ENCODE peak calls at places on chromosomes 5 and 9, in six cellular contexts. D, A, U, X, T and S are unnamed samples. For H3K4me1, the result is how much of the 10 kb centered on the place peaks cover.

GRCh38 chr9:97640290-97640689 is 6.7 kb downstream of the NCBP1 start:
- DNase-seq in D (no peak), U (peak), A (peak), T (no peak), X (no peak), S (no peak)

GRCh38 chr5:139636207-139636792 is 11.8 kb upstream of the CXXC5 start:
- DNase-seq in D (no peak), X (no peak), U (no peak), T (no peak), A (no peak), S (no peak)

GRCh38 chr5:140223567-140223966 is 48.6 kb downstream of the CYSTM1 start:
- DNase-seq in A (no peak), T (peak), U (no peak), D (no peak), X (no peak), S (peak)

GRCh38 chr9:135302329-135303279 is 177.0 kb upstream of the PPP1R26 start:
- DNase-seq in U (no peak), T (no peak), X (no peak), A (no peak), D (no peak), S (no peak)

GRCh38 chr5:122772446-122772845 is 2.4 kb upstream of the SNX2 start:
- DNase-seq in T (no peak), D (no peak), X (no peak), A (peak), U (no peak), S (no peak)

GRCh38 chr9:93612052-93612795 is 35.8 kb downstream of the PHF2 start:
- DNase-seq in U (no peak), X (no peak), A (peak), D (no peak), T (no peak), S (no peak)

GRCh38 chr5:96203761-96204160 is 229.3 kb downstream of the PCSK1 start:
- DNase-seq in D (no peak), T (no peak), A (peak), X (no peak), U (no peak), S (no peak)

GRCh38 chr5:136012041-136012804 is 16.6 kb upstream of the TGFBI start:
- DNase-seq in D (no peak), T (no peak), X (no peak), U (no peak), A (peak), S (no peak)

GRCh38 chr5:131281133-131281867 is 17.4 kb downstream of the CDC42SE2 start:
- DNase-seq in D (no peak), T (no peak), X (no peak), U (no peak), A (peak), S (no peak)

GRCh38 chr5:134993161-134993560 is 25.5 kb downstream of the CATSPER3 start:
- DNase-seq in U (no peak), T (no peak), A (no peak), D (no peak), X (no peak), S (no peak)

GRCh38 chr5:79684782-79685181 is 4.9 kb upstream of the CMYA5 start:
- DNase-seq in T (no peak), U (no peak), X (no peak), D (no peak), A (no peak), S (no peak)

GRCh38 chr5:145680169-145680568 is 155.0 kb downstream of the PRELID2 start:
- DNase-seq in D (no peak), U (no peak), A (no peak), X (no peak), T (no peak), S (no peak)

GRCh38 chr5:100903036-100903887 is at the start of gene ST8SIA4:
- DNase-seq in U (peak), D (peak), T (peak), A (peak), X (no peak), S (peak)

GRCh38 chr5:128681764-128682664 is 144.0 kb upstream of the FBN2 start:
- DNase-seq in T (no peak), U (peak), D (no peak), A (no peak), X (no peak), S (no peak)

GRCh38 chr9:14043491-14043890 is 270.4 kb downstream of the NFIB start:
- DNase-seq in X (no peak), D (no peak), U (no peak), T (no peak), A (no peak), S (no peak)

GRCh38 chr9:105066265-105066865 is 138.4 kb upstream of the ABCA1 start:
- DNase-seq in A (no peak), U (no peak), D (no peak), X (no peak), T (no peak), S (no peak)

GRCh38 chr5:175707751-175708375 is 50.0 kb downstream of the HRH2 start:
- DNase-seq in U (no peak), T (no peak), A (no peak), D (peak), X (no peak), S (no peak)

GRCh38 chr5:150780180-150780692 is 1.7 kb downstream of the SMIM3 start:
- DNase-seq in A (peak), X (no peak), U (no peak), D (no peak), T (peak), S (no peak)

GRCh38 chr5:55633574-55634203 is 78.4 kb downstream of the SLC38A9 start:
- DNase-seq in A (peak), T (peak), D (no peak), X (no peak), U (no peak), S (peak)

GRCh38 chr9:130429407-130429806 is 15.4 kb upstream of the ASS1 start:
- DNase-seq in A (no peak), D (peak), T (no peak), X (no peak), U (no peak), S (no peak)

GRCh38 chr5:118989816-118990215 is 1.5 kb upstream of the DTWD2 start:
- DNase-seq in D (no peak), T (no peak), X (no peak), U (no peak), A (no peak), S (no peak)

GRCh38 chr5:36722913-36723312 is 116.5 kb downstream of the SLC1A3 start:
- DNase-seq in A (peak), T (no peak), U (no peak), X (no peak), D (no peak), S (no peak)

GRCh38 chr9:37922391-37923120 is 18.6 kb upstream of the SLC25A51 start:
- DNase-seq in U (peak), T (peak), A (no peak), D (peak), X (no peak), S (no peak)
- TF ChIP-seq POLR2A in U (no peak), T (no peak), A (no peak), D (no peak), X (no peak), S (no peak)

DNA sequence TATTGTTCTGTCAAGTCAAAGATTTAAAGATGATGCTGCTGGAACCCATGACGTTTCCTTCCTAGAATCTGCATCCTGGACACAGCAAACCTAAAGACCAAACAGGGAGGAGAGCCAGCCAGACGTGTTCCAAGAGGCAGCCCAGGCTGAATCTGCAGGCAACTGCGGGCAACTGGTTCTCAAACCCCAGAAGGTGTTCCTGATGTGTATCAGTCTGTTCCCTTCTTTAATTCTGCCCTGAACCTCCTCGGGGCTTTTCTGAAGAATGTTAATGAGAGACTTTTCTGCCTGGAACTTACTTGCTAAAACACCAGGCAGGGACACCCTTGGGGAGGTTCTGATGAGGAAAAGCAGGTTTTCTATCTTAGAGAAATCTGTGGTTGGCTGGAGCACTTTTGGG is 132.8 kb upstream of the RETREG1 start:
- DNase-seq in T (no peak), D (no peak), X (no peak), A (no peak), U (no peak), S (no peak)
- H3K4me1 ChIP-seq in T (under half), D (under half), X (under half), A (under half), U (under half), S (under half)

GRCh38 chr9:96171749-96172148 is 130.2 kb downstream of the HSD17B3 start:
- DNase-seq in X (no peak), T (no peak), A (no peak), D (no peak), U (no peak), S (no peak)
- TF ChIP-seq POLR2A in X (no peak), T (no peak), A (no peak), D (no peak), U (no peak), S (no peak)

DNA sequence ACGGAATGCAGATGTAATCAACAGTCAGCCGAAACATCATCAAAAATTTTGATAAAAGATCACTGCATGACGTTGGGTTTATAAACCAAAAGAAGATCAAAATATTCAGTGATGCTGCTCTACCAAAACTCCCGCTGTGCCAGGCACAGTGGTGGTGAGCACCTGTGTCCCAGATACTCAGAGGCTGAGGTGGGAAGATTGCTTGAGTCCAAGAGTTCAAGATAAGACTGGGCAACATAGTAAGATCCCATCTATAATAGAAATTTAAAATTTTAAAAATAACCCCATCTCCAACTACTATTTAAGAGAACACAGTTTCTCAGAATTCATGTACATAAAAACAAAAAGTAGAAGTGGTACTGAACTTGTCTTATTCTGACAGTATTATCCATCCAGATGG is 3.8 kb downstream of the LMAN2 start:
- DNase-seq in D (no peak), X (no peak), U (no peak), T (no peak), A (no peak), S (no peak)
- H3K4me1 ChIP-seq in D (under half), X (under half), U (under half), T (under half), A (under half), S (under half)

DNA sequence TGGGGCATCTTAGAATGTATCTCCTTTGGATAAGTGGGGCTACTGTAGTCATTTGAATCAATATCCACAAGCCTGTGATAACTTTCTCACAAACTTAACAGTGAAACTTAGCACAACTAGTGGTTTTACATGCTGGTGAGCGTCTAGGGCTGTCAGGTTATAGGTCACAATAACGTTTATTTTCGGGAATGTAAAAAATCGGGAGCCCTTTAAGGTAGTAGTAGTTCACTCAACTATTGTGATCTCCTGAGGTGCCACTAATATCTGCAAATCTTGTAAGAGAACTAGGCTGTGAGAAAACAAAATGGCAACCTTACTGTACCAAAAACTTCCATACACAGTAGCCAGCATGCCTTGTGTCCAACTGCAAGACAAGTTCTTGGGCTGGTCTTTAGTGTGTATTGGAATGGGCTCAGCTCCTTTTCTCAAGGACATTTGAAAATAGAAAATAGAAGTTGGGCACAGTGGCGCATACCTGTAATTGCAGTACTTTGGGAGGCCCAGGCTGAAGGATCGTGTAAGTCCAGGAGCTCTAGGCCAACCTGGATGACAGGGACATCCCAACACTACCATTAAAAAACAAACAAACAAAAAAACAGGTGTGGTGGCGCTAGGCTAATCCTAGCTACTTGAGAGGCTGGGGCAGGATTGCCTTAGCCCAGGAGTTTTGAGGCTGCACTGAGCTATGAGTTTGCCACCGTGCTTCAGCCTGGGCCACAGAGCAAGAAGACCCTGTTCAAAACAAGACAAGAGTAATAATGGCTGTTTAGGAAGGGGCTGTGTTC is 5.2 kb upstream of the PKN3 start:
- DNase-seq in D (peak), U (no peak), A (no peak), T (no peak), X (peak), S (no peak)
- TF ChIP-seq POLR2A in D (no peak), U (no peak), A (no peak), T (no peak), X (no peak), S (no peak)

DNA sequence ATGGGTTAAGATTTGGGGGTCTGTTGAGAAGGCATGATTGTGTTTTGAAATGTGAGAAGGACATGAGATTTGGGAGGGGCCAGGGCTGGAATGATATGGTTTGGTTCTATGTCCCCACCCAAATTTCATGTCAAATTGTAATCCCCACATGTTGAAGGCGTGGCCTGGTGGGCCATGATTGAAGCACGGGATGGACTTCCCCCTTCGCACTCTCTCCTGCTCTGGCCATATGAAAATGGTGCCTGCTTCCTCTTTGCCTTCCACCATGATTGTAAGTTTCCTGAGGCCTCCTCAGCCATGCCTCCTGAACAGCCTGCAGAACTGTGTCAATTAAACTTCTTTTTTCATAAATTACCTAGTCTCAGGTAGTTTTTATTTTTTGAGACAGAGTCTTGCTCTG is 14.7 kb upstream of the NOTCH1 start:
- DNase-seq in D (no peak), A (no peak), X (no peak), T (no peak), U (no peak), S (no peak)
- H3K4me1 ChIP-seq in D (under half), A (under half), X (under half), T (under half), U (under half), S (under half)

GRCh38 chr9:34990908-34991832 is 1.6 kb downstream of the DNAJB5 start:
- DNase-seq in X (no peak), A (no peak), U (no peak), T (peak), D (peak), S (peak)

GRCh38 chr9:34987160-34988040 is 2.1 kb upstream of the DNAJB5 start:
- DNase-seq in X (no peak), D (no peak), T (no peak), A (no peak), U (no peak), S (no peak)

GRCh38 chr9:34989946-34990635 is 546 bp downstream of the DNAJB5 start:
- DNase-seq in X (no peak), D (peak), A (peak), U (peak), T (peak), S (peak)

GRCh38 chr9:34988218-34989055 is 1.1 kb upstream of the DNAJB5 start:
- DNase-seq in U (no peak), X (peak), D (no peak), A (no peak), T (peak), S (peak)

DNA sequence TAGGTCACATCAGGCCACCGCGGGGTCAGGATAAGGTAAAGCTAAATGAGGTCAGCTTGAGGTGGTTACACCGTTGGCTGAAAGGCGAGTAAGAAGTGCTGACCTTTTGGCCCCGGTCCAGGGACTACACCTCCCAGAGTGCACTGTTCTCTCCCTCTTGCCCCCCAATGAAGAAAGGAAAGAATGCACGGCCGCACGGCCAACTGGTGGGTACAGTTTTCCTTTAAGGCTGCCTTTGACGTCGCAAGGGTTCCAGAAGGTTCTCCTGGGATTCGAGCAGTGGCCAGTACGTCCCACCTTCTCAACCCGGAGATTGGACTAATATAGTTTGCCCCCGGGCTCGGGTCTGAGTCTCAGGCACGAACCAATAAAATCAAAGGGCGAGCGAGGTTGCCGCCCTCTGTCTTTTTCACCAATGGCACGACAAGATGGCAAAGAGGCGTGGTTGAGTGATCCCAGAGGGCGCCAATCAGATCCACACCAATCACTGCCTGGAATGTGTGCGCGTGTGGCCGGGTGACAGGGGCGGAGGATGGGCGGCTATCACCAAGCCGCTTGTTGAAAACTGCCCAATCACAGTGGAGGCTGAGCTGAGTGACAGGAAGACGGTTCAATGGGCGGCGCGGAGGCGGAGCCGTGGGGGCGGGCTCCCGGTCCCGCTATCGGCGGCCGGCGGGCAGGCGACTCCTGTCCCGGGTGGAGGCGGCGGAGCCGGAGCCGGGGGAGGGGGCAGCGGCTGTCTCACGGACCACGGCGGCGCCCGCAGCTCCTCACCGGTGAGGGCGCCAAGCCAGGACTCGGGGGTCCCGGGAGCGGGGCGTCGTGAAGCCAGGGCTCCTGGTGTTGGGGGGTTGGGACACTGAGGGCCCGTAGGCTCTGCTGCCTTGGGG is at the start of gene DNAJB5:
- DNase-seq in U (peak), D (peak), T (peak), X (peak), A (peak), S (peak)
- TF ChIP-seq POLR2A in U (peak), D (peak), T (peak), X (peak), A (peak), S (no peak)